ENCODE peak calls at places on chromosomes 16 and 17, in six cellular contexts. G, F, R, Q, S and A are unnamed samples.

GRCh38 chr16:5504028-5504758 is 406.6 kb upstream of the EEF2KMT start:
- DNase-seq in G (no peak), F (no peak), R (no peak), Q (no peak), S (no peak), A (no peak)

GRCh38 chr16:7436306-7436705 is 103.7 kb downstream of the RBFOX1 start:
- DNase-seq in G (no peak), F (no peak), R (no peak), Q (no peak), S (no peak), A (no peak)

GRCh38 chr16:8110572-8111514 is 479.5 kb downstream of the TMEM114 start:
- DNase-seq in G (no peak), F (no peak), R (no peak), Q (no peak), S (no peak), A (no peak)

GRCh38 chr16:85689950-85690320 is 1.2 kb upstream of the GINS2 start:
- DNase-seq in G (no peak), F (no peak), R (peak; percentile 10), Q (no peak), S (no peak), A (no peak)

GRCh38 chr16:35743101-35743692 is 2283.8 kb downstream of the TP53TG3F start:
- DNase-seq in G (no peak), F (no peak), R (no peak), Q (no peak), S (no peak), A (no peak)

GRCh38 chr17:39962642-39963220 is at the start of gene GSDMA:
- DNase-seq in G (no peak), F (no peak), R (peak; percentile 17), Q (no peak), S (no peak), A (no peak)

GRCh38 chr16:1983544-1984346 is at the start of gene GFER:
- DNase-seq in G (peak; percentile 74), F (peak; percentile 92), R (peak; percentile 95), Q (peak; percentile 72), S (peak; percentile 96), A (peak; percentile 97)

GRCh38 chr16:54955757-54956156 is 25.1 kb downstream of the IRX5 start:
- DNase-seq in G (no peak), F (no peak), R (no peak), Q (no peak), S (no peak), A (no peak)

GRCh38 chr16:68406458-68407041 is 41.8 kb downstream of the SMPD3 start:
- DNase-seq in G (no peak), F (peak; percentile 44), R (no peak), Q (no peak), S (no peak), A (no peak)

GRCh38 chr17:39863918-39864746 is at the start of gene IKZF3:
- DNase-seq in G (no peak), F (peak; percentile 17), R (peak; percentile 62), Q (no peak), S (peak; percentile 62), A (peak; percentile 81)

GRCh38 chr17:13001991-13002615 is 15.7 kb downstream of the ELAC2 start:
- DNase-seq in G (no peak), F (no peak), R (no peak), Q (no peak), S (no peak), A (no peak)

GRCh38 chr16:69498926-69499325 is 66.8 kb upstream of the NFAT5 start:
- DNase-seq in G (no peak), F (no peak), R (no peak), Q (no peak), S (no peak), A (no peak)

GRCh38 chr17:2954898-2955445 is 108.4 kb downstream of the OR1D5 start:
- DNase-seq in G (no peak), F (peak; percentile 85), R (no peak), Q (peak; percentile 89), S (peak; percentile 98), A (no peak)

GRCh38 chr16:57578521-57579360 is 36.3 kb downstream of the ADGRG5 start:
- DNase-seq in G (no peak), F (no peak), R (no peak), Q (no peak), S (no peak), A (no peak)

GRCh38 chr16:86044881-86045600 is 146.1 kb downstream of the IRF8 start:
- DNase-seq in G (no peak), F (no peak), R (no peak), Q (no peak), S (no peak), A (no peak)

GRCh38 chr16:28496844-28497243 is 2.4 kb downstream of the APOBR start:
- DNase-seq in G (no peak), F (no peak), R (no peak), Q (no peak), S (no peak), A (no peak)

GRCh38 chr17:1467898-1468492 is 12.0 kb upstream of the CRK start:
- DNase-seq in G (no peak), F (no peak), R (peak; percentile 71), Q (no peak), S (no peak), A (no peak)

GRCh38 chr16:87350681-87351319 is 32.8 kb downstream of the FBXO31 start:
- DNase-seq in G (no peak), F (peak; percentile 67), R (peak; percentile 46), Q (no peak), S (no peak), A (peak; percentile 71)

GRCh38 chr17:57370051-57370581 is 113.8 kb downstream of the MSI2 start:
- DNase-seq in G (no peak), F (peak; percentile 69), R (no peak), Q (peak; percentile 70), S (peak; percentile 91), A (no peak)

GRCh38 chr16:87921236-87921773 is 15.0 kb downstream of the CA5A start:
- DNase-seq in G (no peak), F (no peak), R (no peak), Q (no peak), S (no peak), A (no peak)

GRCh38 chr16:54284931-54285413 is 1.6 kb downstream of the IRX3 start:
- DNase-seq in G (no peak), F (peak; percentile 17), R (no peak), Q (no peak), S (peak; percentile 18), A (peak; percentile 45)

GRCh38 chr17:68461589-68461988 is 4.3 kb upstream of the WIPI1 start:
- DNase-seq in G (no peak), F (no peak), R (no peak), Q (no peak), S (no peak), A (no peak)

GRCh38 chr17:66076546-66077190 is 115.3 kb downstream of the CEP112 start:
- DNase-seq in G (no peak), F (peak; percentile 48), R (no peak), Q (no peak), S (no peak), A (no peak)

GRCh38 chr16:67538666-67539101 is 10.1 kb downstream of the RIPOR1 start:
- DNase-seq in G (no peak), F (peak; percentile 63), R (no peak), Q (no peak), S (no peak), A (no peak)

GRCh38 chr17:4393806-4394205 is 27.3 kb upstream of the UBE2G1 start:
- DNase-seq in G (no peak), F (no peak), R (no peak), Q (no peak), S (no peak), A (no peak)

GRCh38 chr17:78416791-78417530 is 38.5 kb downstream of the PGS1 start:
- DNase-seq in G (no peak), F (no peak), R (no peak), Q (no peak), S (no peak), A (no peak)

GRCh38 chr17:10821062-10821461 is 16.8 kb downstream of the PIRT start:
- DNase-seq in G (no peak), F (no peak), R (no peak), Q (no peak), S (no peak), A (no peak)